ENCODE peak calls at places on chromosomes 6 and 20, in seven cellular contexts. K, I, A, T, F, E and Q are unnamed samples.
A peak's percentile ranks its signal among the peaks of the same experiment; 100 is the strongest.

GRCh38 chr6:117280922-117281321 is 15.6 kb downstream of the VGLL2 start:
- DNase-seq in T (no peak), I (no peak), F (peak; percentile 2), K (no peak), A (no peak), E (no peak), Q (no peak)

GRCh38 chr6:23170044-23170443 is 600.7 kb downstream of the HDGFL1 start:
- DNase-seq in T (no peak), K (no peak), I (no peak), A (no peak), E (no peak), F (no peak), Q (no peak)

GRCh38 chr6:5246870-5247161 is 13.9 kb downstream of the LYRM4 start:
- DNase-seq in F (no peak), E (no peak), I (no peak), T (no peak), K (no peak), A (no peak), Q (no peak)

GRCh38 chr6:162195441-162195840 is 532.1 kb downstream of the PRKN start:
- DNase-seq in A (no peak), E (no peak), I (no peak), K (no peak), F (no peak), T (no peak), Q (no peak)

GRCh38 chr6:125924169-125924568 is 32.4 kb upstream of the HINT3 start:
- DNase-seq in E (no peak), K (no peak), T (no peak), I (no peak), F (no peak), A (peak; percentile 45), Q (no peak)

GRCh38 chr20:47677314-47678129 is 107.8 kb downstream of the SULF2 start:
- DNase-seq in K (peak; percentile 29), A (peak; percentile 62), F (peak; percentile 39), E (peak; percentile 9), T (no peak), I (peak; percentile 1), Q (peak; percentile 17)

GRCh38 chr20:51419236-51419635 is 123.3 kb downstream of the NFATC2 start:
- DNase-seq in A (no peak), E (no peak), F (no peak), I (no peak), T (no peak), K (no peak), Q (no peak)

GRCh38 chr6:76250666-76251065 is 178.2 kb upstream of the IMPG1 start:
- DNase-seq in A (no peak), I (no peak), K (no peak), T (no peak), F (no peak), E (no peak), Q (no peak)

GRCh38 chr20:63718996-63719395 is 11.2 kb downstream of the ZGPAT start:
- DNase-seq in I (no peak), T (no peak), F (no peak), K (no peak), E (no peak), A (no peak), Q (no peak)

GRCh38 chr20:36745234-36745926 is 510 bp downstream of the NDRG3 start:
- DNase-seq in F (no peak), E (no peak), I (no peak), K (no peak), A (no peak), T (no peak), Q (no peak)

GRCh38 chr6:166566026-166567011 is 20.2 kb downstream of the RAMACL start:
- DNase-seq in F (no peak), T (no peak), K (no peak), I (no peak), A (no peak), E (no peak), Q (no peak)

GRCh38 chr6:125834347-125834746 is 43.6 kb downstream of the NCOA7 start:
- DNase-seq in E (peak; percentile 53), T (no peak), I (no peak), K (no peak), A (no peak), F (no peak), Q (no peak)

GRCh38 chr20:61572312-61572711 is 320.3 kb downstream of the CDH4 start:
- DNase-seq in E (no peak), I (no peak), T (no peak), A (no peak), K (no peak), F (no peak), Q (no peak)

GRCh38 chr6:109714156-109714555 is 23.1 kb downstream of the FIG4 start:
- DNase-seq in K (no peak), I (no peak), F (no peak), A (no peak), E (no peak), T (no peak), Q (no peak)

GRCh38 chr6:25447570-25447929 is 168.4 kb downstream of the CARMIL1 start:
- DNase-seq in K (no peak), F (no peak), E (no peak), A (no peak), T (no peak), I (no peak), Q (no peak)

GRCh38 chr20:13288357-13288756 is 67.3 kb downstream of the ISM1 start:
- DNase-seq in I (no peak), E (no peak), A (no peak), K (no peak), T (no peak), F (no peak), Q (no peak)

GRCh38 chr6:34572021-34572420 is 15.9 kb upstream of the SPDEF start:
- DNase-seq in A (no peak), E (no peak), K (no peak), T (no peak), F (no peak), I (no peak), Q (no peak)

GRCh38 chr6:119349041-119349340 is 570 bp downstream of the MAN1A1 start:
- DNase-seq in F (peak; percentile 2), I (no peak), K (no peak), A (no peak), T (no peak), E (no peak), Q (no peak)

GRCh38 chr6:159110013-159110412 is 59.2 kb upstream of the FNDC1 start:
- DNase-seq in T (no peak), K (no peak), I (no peak), A (peak; percentile 41), F (peak; percentile 53), E (peak; percentile 14), Q (peak; percentile 40)